ENCODE peak calls at places on chromosomes 1 and 21, in four cellular contexts. E is HCT116, V is PC-3, X is GM23248. Y is an unnamed sample.

GRCh38 chr1:24954631-24955030 is 24.6 kb upstream of the RUNX3 start:
- DNase-seq in E (no peak), V (no peak), X (no peak), Y (no peak)

GRCh38 chr1:174912243-174912642 is 87.5 kb upstream of the CACYBP start:
- DNase-seq in E (no peak), V (no peak), X (no peak), Y (no peak)

GRCh38 chr1:27342391-27342777 is 562 bp downstream of the SYTL1 start:
- DNase-seq in E (no peak), V (no peak), X (no peak), Y (no peak)

GRCh38 chr1:108777839-108778238 is 31.4 kb downstream of the STXBP3 start:
- DNase-seq in E (no peak), V (no peak), X (no peak), Y (no peak)

GRCh38 chr1:16046865-16047264 is 3.3 kb downstream of the CLCNKB start:
- DNase-seq in E (no peak), V (no peak), X (peak; percentile 48), Y (peak; percentile 37)

GRCh38 chr1:111582016-111582415 is 37.6 kb upstream of the RAP1A start:
- DNase-seq in E (no peak), V (no peak), X (no peak), Y (no peak)

GRCh38 chr21:42317826-42318746 is 2.9 kb upstream of the TFF3 start:
- DNase-seq in E (no peak), V (no peak), X (no peak), Y (no peak)

GRCh38 chr1:162977944-162978568 is 91.1 kb upstream of the RGS4 start:
- DNase-seq in E (no peak), V (no peak), X (peak; percentile 13), Y (no peak)

GRCh38 chr1:117607471-117607870 is 1.6 kb downstream of the TENT5C start:
- DNase-seq in E (no peak), V (peak; percentile 71), X (no peak), Y (peak; percentile 77)

GRCh38 chr1:157448666-157449065 is 103.6 kb downstream of the FCRL5 start:
- DNase-seq in E (no peak), V (no peak), X (no peak), Y (no peak)

GRCh38 chr1:237832803-237833202 is 57.9 kb downstream of the ZP4 start:
- DNase-seq in E (no peak), V (no peak), X (no peak), Y (no peak)

GRCh38 chr1:108704501-108704900 is 8.2 kb upstream of the FNDC7 start:
- DNase-seq in E (no peak), V (peak; percentile 78), X (peak; percentile 87), Y (no peak)

GRCh38 chr21:34946385-34947121 is 102.5 kb downstream of the RUNX1 start:
- DNase-seq in E (no peak), V (no peak), X (no peak), Y (no peak)

GRCh38 chr1:223720987-223721591 is 8.8 kb downstream of the CAPN2 start:
- DNase-seq in E (no peak), V (peak; percentile 74), X (peak; percentile 93), Y (no peak)

GRCh38 chr1:234212764-234213406 is 160.4 kb upstream of the COA6 start:
- DNase-seq in E (no peak), V (peak; percentile 73), X (peak; percentile 53), Y (peak; percentile 79)

GRCh38 chr1:195550071-195550862 is 1058.0 kb downstream of the KCNT2 start:
- DNase-seq in E (no peak), V (no peak), X (no peak), Y (no peak)

GRCh38 chr1:44881011-44881632 is 38.1 kb upstream of the PTCH2 start:
- DNase-seq in E (no peak), V (peak; percentile 41), X (peak; percentile 93), Y (no peak)

GRCh38 chr21:42799516-42799915 is 79.8 kb downstream of the WDR4 start:
- DNase-seq in E (no peak), V (peak; percentile 71), X (no peak), Y (no peak)

GRCh38 chr21:36125513-36126121 is 9.3 kb upstream of the CBR3 start:
- DNase-seq in E (no peak), V (peak; percentile 76), X (peak; percentile 70), Y (peak; percentile 53)

GRCh38 chr1:94304553-94304952 is 67.2 kb upstream of the ARHGAP29 start:
- DNase-seq in E (no peak), V (peak; percentile 88), X (peak; percentile 53), Y (no peak)

GRCh38 chr1:11930571-11931445 is 3.7 kb upstream of the PLOD1 start:
- DNase-seq in E (no peak), V (no peak), X (peak; percentile 57), Y (no peak)

DNA sequence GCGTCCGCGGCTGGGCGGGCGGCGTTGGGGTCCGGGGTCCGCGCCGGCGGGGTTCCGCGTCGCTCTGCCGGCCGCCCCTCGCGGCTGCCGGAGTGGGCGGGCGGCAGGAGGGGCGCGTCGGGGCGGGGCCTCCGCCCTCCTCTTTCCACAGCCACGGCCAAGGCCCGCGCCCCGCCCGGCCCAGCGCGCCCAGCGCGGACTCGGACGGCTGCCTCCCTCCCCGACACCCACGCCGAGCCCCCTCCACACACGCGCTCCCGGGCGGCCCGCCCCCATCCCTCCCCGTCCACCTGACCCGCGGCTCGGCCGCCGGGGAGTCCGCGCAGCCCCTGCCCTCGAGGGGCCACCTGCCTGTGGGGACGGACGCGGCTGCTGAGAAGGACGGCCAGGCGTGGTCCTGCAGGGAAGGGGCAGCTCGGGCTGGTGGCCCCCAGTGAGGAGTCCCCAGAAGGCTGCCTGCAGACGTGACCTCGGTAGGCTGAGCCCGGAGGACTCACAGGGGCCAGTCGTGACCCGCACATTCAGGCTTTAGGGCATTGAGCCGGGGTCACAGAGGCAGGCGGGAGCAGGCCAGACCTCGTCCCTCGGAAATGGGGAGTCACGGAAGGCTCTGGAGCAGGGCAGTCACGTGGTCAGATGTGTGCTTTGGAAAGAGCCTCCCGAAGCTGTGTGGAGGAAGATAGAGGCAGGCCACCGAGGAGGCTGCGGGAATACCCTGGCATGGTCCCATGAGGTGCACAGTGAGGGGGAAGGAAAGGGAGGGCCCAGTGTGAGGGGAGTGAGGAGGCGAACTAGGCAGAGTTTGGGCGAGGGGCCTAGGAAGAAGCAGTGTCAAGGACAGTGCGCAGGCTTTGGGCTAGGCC is at the start of gene COL8A2:
- DNase-seq in E (no peak), V (no peak), X (peak; percentile 52), Y (peak; percentile 47)
- TF ChIP-seq EZH2 in E (no peak), V (no peak), X (no peak), Y (peak; percentile 89)

DNA sequence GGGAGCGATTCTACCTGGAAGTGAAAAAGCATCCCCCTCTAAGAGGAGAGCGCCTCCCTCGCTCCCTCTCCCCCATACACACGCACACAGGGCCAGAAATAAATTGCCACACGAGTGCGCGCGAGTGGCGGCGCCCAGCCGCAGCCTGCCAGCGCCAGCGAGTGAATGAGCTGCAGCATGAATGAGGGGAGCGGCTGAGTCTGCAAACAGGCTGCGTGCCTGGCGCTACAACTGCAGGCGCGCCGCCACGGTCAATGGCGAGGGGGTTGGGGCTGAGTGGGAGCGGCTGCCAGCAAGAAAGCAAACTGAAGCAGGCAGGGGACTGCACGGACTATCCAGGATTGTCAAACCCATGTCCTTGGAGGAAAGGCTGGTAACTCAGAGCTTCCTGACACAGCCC is 2.2 kb downstream of the CAMK1G start:
- DNase-seq in E (no peak), V (peak; percentile 68), X (peak; percentile 83), Y (peak; percentile 65)
- H3K9ac ChIP-seq in E (no peak overlapping the region), V (no peak overlapping the region), X (no peak overlapping the region), Y (no peak overlapping the region)

GRCh38 chr1:205701891-205702290 is 21.6 kb upstream of the SLC45A3 start:
- DNase-seq in E (no peak), V (no peak), X (no peak), Y (no peak)

GRCh38 chr1:205699416-205699815 is 19.1 kb upstream of the SLC45A3 start:
- DNase-seq in E (no peak), V (no peak), X (no peak), Y (no peak)

GRCh38 chr1:205701405-205701804 is 21.1 kb upstream of the SLC45A3 start:
- DNase-seq in E (no peak), V (no peak), X (no peak), Y (no peak)

GRCh38 chr1:205700865-205701401 is 20.6 kb upstream of the SLC45A3 start:
- DNase-seq in E (no peak), V (no peak), X (peak; percentile 10), Y (peak; percentile 72)

DNA sequence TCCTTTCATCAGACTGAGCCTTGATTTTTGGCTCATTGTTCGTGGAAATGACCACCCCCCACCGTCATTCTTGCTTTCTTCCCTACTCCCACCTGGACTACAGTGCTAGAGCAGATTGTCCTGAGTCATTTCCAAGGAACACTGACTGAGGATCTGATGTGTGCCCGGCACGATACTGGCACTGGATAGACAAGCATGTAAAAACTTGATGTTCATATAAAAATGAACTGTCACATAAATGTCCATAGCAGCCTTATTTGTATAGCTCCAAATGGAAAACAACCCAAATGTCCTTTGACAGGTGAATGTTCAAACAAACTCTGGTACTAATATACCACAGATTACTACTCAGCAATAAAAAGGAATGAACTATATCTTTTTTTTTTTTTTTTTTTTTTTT is 18.6 kb upstream of the SLC45A3 start:
- DNase-seq in E (no peak), V (no peak), X (no peak), Y (no peak)
- TF ChIP-seq EZH2phosphoT487 in E (no peak), V (no peak), X (no peak), Y (no peak)

GRCh38 chr1:54475357-54476230 is 69.4 kb upstream of the SSBP3 start:
- DNase-seq in E (no peak), V (no peak), X (no peak), Y (peak; percentile 56)
- TF ChIP-seq EZH2 in E (no peak), V (no peak), X (peak; percentile 32), Y (no peak)

DNA sequence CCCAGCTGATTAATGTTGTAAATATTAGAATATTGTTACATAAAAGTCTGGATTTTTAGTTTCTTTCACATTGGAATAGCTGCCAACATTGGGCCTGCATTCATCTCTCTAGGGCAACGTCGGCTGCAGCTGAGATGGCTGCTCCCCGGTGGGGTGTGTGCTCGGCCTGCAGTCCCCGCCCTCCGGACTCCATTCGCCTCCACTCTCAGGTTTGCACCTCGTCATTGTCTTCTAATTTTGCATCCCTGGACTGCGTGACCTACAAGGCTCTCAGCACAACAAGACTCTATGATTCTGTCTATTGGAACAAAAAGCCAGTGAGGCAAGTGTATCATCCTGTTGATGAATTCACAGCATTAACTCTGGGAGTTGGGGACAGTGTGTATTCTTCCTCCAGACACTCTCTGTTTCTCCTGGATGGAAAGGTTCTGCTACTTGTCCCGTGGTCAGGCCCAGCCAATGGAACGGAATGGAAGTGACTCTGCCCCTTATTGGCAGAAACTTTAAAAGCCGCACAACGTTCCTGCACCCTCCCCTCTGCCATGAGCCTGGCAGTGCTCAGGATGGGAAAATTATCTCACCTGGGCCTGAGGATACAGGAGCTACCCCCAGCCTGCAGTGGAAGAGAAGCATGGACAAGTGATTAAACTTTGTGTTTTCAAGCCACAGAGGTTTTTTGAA is 105.0 kb upstream of the SAMD11 start:
- DNase-seq in E (no peak), V (no peak), X (peak; percentile 45), Y (no peak)
- H3K9ac ChIP-seq in E (no peak overlapping the region), V (no peak overlapping the region), X (peak overlapping the region; percentile 97), Y (no peak overlapping the region)

Y was measured in neural progenitor cell.